ENCODE peak calls at places on chromosomes 5 and 9, in five cellular contexts. L is CD8-positive, alpha-beta T cell; P is effector memory CD4-positive, alpha-beta T cell; A is GM23248; U is HepG2. M is an unnamed sample.

GRCh38 chr5:80755634-80756033 is 100.9 kb upstream of the DHFR start:
- DNase-seq in A (no peak), L (no peak), P (no peak), U (no peak), M (no peak)

GRCh38 chr9:94903961-94904421 is 177.5 kb downstream of the AOPEP start:
- DNase-seq in L (no peak), U (no peak), P (no peak), A (peak; percentile 91), M (no peak)

GRCh38 chr5:83323557-83323956 is 148.0 kb upstream of the VCAN start:
- DNase-seq in L (no peak), P (no peak), U (no peak), A (no peak), M (no peak)

GRCh38 chr5:39073759-39074008 is 515 bp downstream of the RICTOR start:
- DNase-seq in L (no peak), A (no peak), P (no peak), U (no peak), M (no peak)

GRCh38 chr5:124702442-124703024 is 43.9 kb downstream of the ZNF608 start:
- DNase-seq in L (no peak), P (no peak), U (no peak), A (no peak), M (no peak)

GRCh38 chr9:69933445-69933844 is 110.2 kb upstream of the MAMDC2 start:
- DNase-seq in L (no peak), P (no peak), U (no peak), A (no peak), M (no peak)

GRCh38 chr5:2651116-2651515 is 100.4 kb downstream of the IRX2 start:
- DNase-seq in L (no peak), A (no peak), P (no peak), U (no peak), M (no peak)

GRCh38 chr5:6905883-6906282 is 192.7 kb downstream of the TENT4A start:
- DNase-seq in P (no peak), A (peak; percentile 54), L (no peak), U (no peak), M (no peak)

GRCh38 chr9:77435688-77436087 is 212.4 kb downstream of the GNA14 start:
- DNase-seq in A (peak; percentile 66), U (no peak), P (no peak), L (no peak), M (no peak)

GRCh38 chr9:136762915-136763648 is 1.2 kb downstream of the LCN15 start:
- DNase-seq in U (peak; percentile 30), P (peak; percentile 9), A (peak; percentile 40), L (peak; percentile 35), M (no peak)

GRCh38 chr5:66981705-66982387 is 214.8 kb downstream of the CD180 start:
- DNase-seq in U (no peak), A (no peak), L (no peak), P (no peak), M (no peak)

GRCh38 chr9:118570076-118570475 is 799.2 kb downstream of the BRINP1 start:
- DNase-seq in L (no peak), U (no peak), A (no peak), P (no peak), M (no peak)

DNA sequence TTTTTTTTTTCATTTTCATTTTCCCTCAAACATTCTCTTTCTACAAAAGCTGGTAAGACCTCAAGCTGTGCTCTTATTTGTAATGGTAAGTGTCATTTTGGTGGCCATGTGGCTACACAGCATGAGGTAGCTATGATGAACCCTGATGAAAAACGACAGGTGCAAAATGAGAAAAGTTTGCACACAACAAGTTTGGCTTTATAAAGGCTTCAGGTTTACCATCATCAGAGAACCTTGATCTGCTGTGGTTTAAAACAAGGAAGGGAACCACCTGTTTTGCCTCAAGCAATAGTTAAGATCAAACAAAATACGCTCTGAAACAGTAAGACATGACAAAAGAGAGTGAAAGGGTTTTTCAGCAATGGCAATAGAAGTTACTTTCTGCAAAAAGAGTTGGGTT is 1124.6 kb upstream of the ACO1 start:
- DNase-seq in P (no peak), U (no peak), A (no peak), L (no peak), M (no peak)
- H3K4me3 ChIP-seq in P (no peak overlapping the region), U (no peak overlapping the region), A (no peak overlapping the region), L (no peak overlapping the region), M (no peak overlapping the region)

DNA sequence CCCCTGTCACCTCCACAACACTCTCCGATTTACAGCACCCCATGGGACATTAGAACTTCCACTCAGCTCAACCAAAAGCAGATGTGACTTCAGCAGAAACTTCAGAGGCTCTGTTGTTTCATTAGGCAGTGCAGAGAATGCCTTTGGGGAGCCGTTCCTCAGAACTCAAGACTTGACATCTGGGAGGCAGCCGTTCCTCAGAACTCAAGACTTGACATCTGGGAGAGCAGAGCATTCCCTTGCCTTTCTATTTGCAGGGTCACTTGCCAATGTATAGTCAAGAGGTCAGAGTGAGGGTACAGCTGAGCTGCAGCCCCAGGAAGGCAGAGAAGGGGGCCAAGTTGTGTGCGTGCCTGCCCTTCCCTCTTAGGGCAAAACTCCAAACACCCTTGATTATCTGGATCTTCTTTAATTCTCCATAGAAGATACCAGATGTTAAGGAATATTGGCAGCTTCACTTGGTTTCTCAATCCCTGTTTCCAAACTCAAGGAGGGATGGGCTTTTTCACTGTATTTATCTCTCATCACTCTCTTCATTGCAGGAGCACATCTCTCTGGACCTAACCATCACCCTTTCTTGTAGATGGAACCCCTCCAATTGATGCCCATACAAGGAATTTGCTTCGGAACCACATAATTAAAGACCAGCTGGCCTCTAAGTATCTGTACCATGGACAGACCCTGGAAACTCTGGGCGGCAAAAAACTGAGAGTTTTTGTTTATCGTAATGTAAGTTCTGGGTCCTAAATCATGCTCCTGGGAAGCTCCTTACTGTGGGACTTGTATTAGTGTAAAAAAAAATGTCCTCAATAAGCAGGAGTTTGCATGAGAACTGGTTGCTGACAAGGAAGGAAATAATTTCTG is 25.6 kb downstream of the TGFBI start:
- DNase-seq in L (no peak), U (no peak), P (no peak), A (peak; percentile 61), M (no peak)
- H3K4me1 ChIP-seq in L (no peaks in the 10 kb centered on the region), U (peaks cover 81% of the 10 kb centered on the region), P (no peaks in the 10 kb centered on the region), A (peaks cover 69% of the 10 kb centered on the region), M (peaks cover 76% of the 10 kb centered on the region)

GRCh38 chr5:143155445-143155844 is 248.0 kb downstream of the NR3C1 start:
- DNase-seq in P (no peak), A (peak; percentile 56), L (no peak), U (no peak), M (no peak)
- H3K4me3 ChIP-seq in P (no peak overlapping the region), A (peak overlapping the region; percentile 35), L (no peak overlapping the region), U (no peak overlapping the region), M (no peak overlapping the region)

DNA sequence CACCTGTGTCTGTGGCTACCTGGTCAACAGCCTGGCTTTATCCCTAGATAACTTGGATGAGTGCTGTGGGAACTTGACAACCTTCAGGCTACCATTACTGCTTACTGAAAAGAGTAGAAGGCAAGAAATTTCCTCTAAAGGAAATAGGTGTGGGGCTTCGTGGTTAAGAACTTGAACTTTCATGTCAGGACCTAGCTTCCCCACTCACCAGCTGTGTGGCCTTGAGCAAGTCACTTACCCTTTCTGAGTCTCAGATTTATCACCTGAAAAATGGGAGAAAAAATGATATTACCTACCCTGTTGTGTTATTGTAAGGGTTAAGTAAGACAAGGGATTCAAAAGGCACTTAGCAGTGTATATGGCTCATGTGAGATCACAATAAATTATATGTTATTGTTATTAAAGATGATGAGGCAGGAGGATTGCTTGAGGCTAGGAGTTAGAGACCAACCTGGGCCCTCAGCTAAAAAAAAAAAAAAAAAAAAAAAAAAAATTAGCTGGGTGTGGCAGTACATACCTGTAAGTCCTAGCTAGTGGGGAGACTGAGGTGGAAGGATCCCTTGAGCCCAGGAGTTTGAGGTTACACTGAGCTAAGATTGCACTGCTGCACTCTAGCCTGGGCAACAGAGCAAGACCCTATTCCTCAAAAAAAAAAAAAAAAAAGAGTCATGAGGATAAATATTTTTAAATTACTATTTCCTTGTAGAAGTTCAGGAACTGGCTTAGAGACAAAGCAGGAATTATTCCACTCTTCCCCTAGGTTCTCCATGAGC is 97.0 kb upstream of the SPRY4 start:
- DNase-seq in P (no peak), L (no peak), A (no peak), U (no peak), M (no peak)
- H3K4me1 ChIP-seq in P (peaks cover 53% of the 10 kb centered on the region), L (peaks cover 38% of the 10 kb centered on the region), A (peaks cover 6% of the 10 kb centered on the region), U (peaks cover 27% of the 10 kb centered on the region), M (peaks cover 12% of the 10 kb centered on the region)